ENCODE peak calls at places on chromosomes 2 and 18, in five cellular contexts. One of them, this sample, is unnamed.

GRCh38 chr2:50049237-50049636 is 894.9 kb upstream of the FSHR start:
- DNase-seq in A549: no peak
- DNase-seq in HCT116: no peak
- DNase-seq in GM12878: no peak
- DNase-seq in SK-N-SH: no peak
- DNase-seq in this sample: no peak

GRCh38 chr18:75209952-75210261 is 690 bp upstream of the TSHZ1 start:
- DNase-seq in A549: no peak
- DNase-seq in HCT116: no peak
- DNase-seq in GM12878: no peak
- DNase-seq in SK-N-SH: no peak
- DNase-seq in this sample: no peak

GRCh38 chr18:9851511-9851910 is 34.3 kb upstream of the TXNDC2 start:
- DNase-seq in A549: no peak
- DNase-seq in HCT116: no peak
- DNase-seq in GM12878: no peak
- DNase-seq in SK-N-SH: no peak
- DNase-seq in this sample: peak

GRCh38 chr2:88122141-88122884 is 5.5 kb downstream of the FABP1 start:
- DNase-seq in A549: no peak
- DNase-seq in HCT116: no peak
- DNase-seq in GM12878: no peak
- DNase-seq in SK-N-SH: no peak
- DNase-seq in this sample: no peak

GRCh38 chr2:65232636-65233035 is 5.0 kb downstream of the ACTR2 start:
- DNase-seq in A549: no peak
- DNase-seq in HCT116: no peak
- DNase-seq in GM12878: no peak
- DNase-seq in SK-N-SH: no peak
- DNase-seq in this sample: peak

GRCh38 chr18:63949068-63949737 is at the start of gene HMSD:
- DNase-seq in A549: peak
- DNase-seq in HCT116: peak
- DNase-seq in GM12878: peak
- DNase-seq in SK-N-SH: peak
- DNase-seq in this sample: no peak

GRCh38 chr18:6781846-6782245 is 52.3 kb downstream of the ARHGAP28 start:
- DNase-seq in A549: no peak
- DNase-seq in HCT116: no peak
- DNase-seq in GM12878: no peak
- DNase-seq in SK-N-SH: peak
- DNase-seq in this sample: no peak

GRCh38 chr2:101725515-101726192 is 28.1 kb downstream of the MAP4K4 start:
- DNase-seq in A549: no peak
- DNase-seq in HCT116: no peak
- DNase-seq in GM12878: no peak
- DNase-seq in SK-N-SH: no peak
- DNase-seq in this sample: peak

GRCh38 chr2:100427627-100428258 is 10.3 kb upstream of the CHST10 start:
- DNase-seq in A549: no peak
- DNase-seq in HCT116: peak
- DNase-seq in GM12878: no peak
- DNase-seq in SK-N-SH: peak
- DNase-seq in this sample: peak

GRCh38 chr2:179036353-179036905 is 13.5 kb downstream of the CCDC141 start:
- DNase-seq in A549: no peak
- DNase-seq in HCT116: no peak
- DNase-seq in GM12878: no peak
- DNase-seq in SK-N-SH: no peak
- DNase-seq in this sample: no peak

GRCh38 chr18:79965119-79965902 is 868 bp downstream of the HSBP1L1 start:
- DNase-seq in A549: peak
- DNase-seq in HCT116: no peak
- DNase-seq in GM12878: no peak
- DNase-seq in SK-N-SH: peak
- DNase-seq in this sample: no peak

GRCh38 chr2:173963323-173963816 is 1.8 kb downstream of the SP3 start:
- DNase-seq in A549: peak
- DNase-seq in HCT116: no peak
- DNase-seq in GM12878: no peak
- DNase-seq in SK-N-SH: no peak
- DNase-seq in this sample: peak

GRCh38 chr2:28633739-28634138 is 117.9 kb upstream of the PPP1CB start:
- DNase-seq in A549: no peak
- DNase-seq in HCT116: no peak
- DNase-seq in GM12878: no peak
- DNase-seq in SK-N-SH: no peak
- DNase-seq in this sample: no peak

GRCh38 chr2:11344342-11344955 is at the start of gene ROCK2:
- DNase-seq in A549: peak
- DNase-seq in HCT116: peak
- DNase-seq in GM12878: no peak
- DNase-seq in SK-N-SH: peak
- DNase-seq in this sample: peak

GRCh38 chr2:11342561-11343343 is 1.7 kb downstream of the ROCK2 start:
- DNase-seq in A549: peak
- DNase-seq in HCT116: peak
- DNase-seq in GM12878: no peak
- DNase-seq in SK-N-SH: peak
- DNase-seq in this sample: peak

GRCh38 chr2:11344956-11345671 is 678 bp upstream of the ROCK2 start:
- DNase-seq in A549: peak
- DNase-seq in HCT116: peak
- DNase-seq in GM12878: no peak
- DNase-seq in SK-N-SH: no peak
- DNase-seq in this sample: peak

GRCh38 chr2:11343344-11343625 is 1.2 kb downstream of the ROCK2 start:
- DNase-seq in A549: no peak
- DNase-seq in HCT116: peak
- DNase-seq in GM12878: no peak
- DNase-seq in SK-N-SH: no peak
- DNase-seq in this sample: no peak

DNA sequence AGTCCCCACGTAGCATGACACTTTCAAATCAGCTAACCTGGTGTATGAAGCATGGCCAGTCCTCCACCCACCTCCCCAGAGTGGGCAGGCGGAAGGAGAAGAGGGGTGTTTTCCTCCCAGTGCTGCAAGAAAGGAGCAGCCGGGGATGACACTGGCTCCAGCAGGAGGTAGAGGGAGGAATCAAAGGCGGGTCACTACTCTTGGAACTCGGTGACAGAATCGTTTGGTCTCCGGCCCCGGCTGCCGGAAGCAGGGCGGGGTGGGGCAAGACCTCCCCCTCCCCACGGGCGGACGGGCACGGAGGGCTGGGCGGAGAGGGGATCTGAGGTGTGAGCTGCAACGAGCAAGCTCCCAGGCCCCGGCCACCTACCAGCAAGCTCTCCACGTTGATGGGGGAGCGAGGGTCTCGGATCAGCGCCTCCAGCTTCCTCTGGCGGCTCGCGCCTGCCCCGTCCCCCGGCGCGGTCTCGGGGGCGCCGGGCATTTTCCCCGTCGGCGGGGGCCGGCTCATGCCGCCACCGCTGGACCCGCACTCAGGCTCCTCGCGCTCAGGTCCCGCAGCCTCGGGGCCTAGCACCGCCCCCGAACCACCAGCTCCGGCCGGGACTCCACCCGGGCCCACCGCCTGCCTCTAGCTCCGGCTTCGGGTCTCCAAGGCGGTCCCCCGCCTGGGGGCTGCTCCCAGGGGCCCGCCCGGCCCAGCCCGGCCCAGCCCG is 652 bp downstream of the ROCK2 start:
- DNase-seq in A549: peak
- DNase-seq in HCT116: no peak
- DNase-seq in GM12878: no peak
- DNase-seq in SK-N-SH: peak
- DNase-seq in this sample: peak
- TF ChIP-seq MAX in A549: peak
- TF ChIP-seq MAX in HCT116: peak
- TF ChIP-seq MAX in GM12878: no peak
- TF ChIP-seq MAX in SK-N-SH: peak
- TF ChIP-seq MAX in this sample: no peak

GRCh38 chr2:175734679-175735078 is 267.4 kb downstream of the LNPK start:
- DNase-seq in A549: no peak
- DNase-seq in HCT116: no peak
- DNase-seq in GM12878: no peak
- DNase-seq in SK-N-SH: no peak
- DNase-seq in this sample: peak
- TF ChIP-seq MAX in A549: no peak
- TF ChIP-seq MAX in HCT116: no peak
- TF ChIP-seq MAX in GM12878: no peak
- TF ChIP-seq MAX in SK-N-SH: no peak
- TF ChIP-seq MAX in this sample: no peak

DNA sequence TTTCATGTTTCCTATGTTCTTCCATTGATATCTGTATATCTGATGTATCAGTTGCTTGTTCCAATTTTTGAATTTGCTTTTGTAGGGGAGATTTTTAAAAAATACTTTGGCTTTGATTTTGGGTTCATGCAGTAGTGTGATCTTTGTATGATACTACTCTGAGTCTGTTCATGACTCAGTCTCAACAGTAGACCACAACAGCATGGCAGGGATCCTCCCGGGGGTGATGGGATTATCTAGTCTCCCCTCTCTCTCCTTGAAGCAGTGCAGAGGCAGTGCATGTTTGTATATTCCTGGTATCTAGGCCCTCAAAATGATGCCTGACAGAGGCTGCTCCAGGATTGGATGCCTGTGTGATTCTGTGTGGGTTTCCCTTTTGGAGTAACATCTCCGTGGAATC is 55.3 kb downstream of the G6PC2 start:
- DNase-seq in A549: no peak
- DNase-seq in HCT116: no peak
- DNase-seq in GM12878: no peak
- DNase-seq in SK-N-SH: no peak
- DNase-seq in this sample: no peak
- TF ChIP-seq MAX in A549: no peak
- TF ChIP-seq MAX in HCT116: no peak
- TF ChIP-seq MAX in GM12878: no peak
- TF ChIP-seq MAX in SK-N-SH: no peak
- TF ChIP-seq MAX in this sample: no peak

GRCh38 chr2:112644155-112644932 is 1.4 kb upstream of the SLC20A1 start:
- DNase-seq in A549: no peak
- DNase-seq in HCT116: peak
- DNase-seq in GM12878: no peak
- DNase-seq in SK-N-SH: no peak
- DNase-seq in this sample: no peak
- TF ChIP-seq MAX in A549: no peak
- TF ChIP-seq MAX in HCT116: no peak
- TF ChIP-seq MAX in GM12878: no peak
- TF ChIP-seq MAX in SK-N-SH: no peak
- TF ChIP-seq MAX in this sample: no peak

GRCh38 chr2:63500398-63500797 is 87.9 kb downstream of the WDPCP start:
- DNase-seq in A549: no peak
- DNase-seq in HCT116: no peak
- DNase-seq in GM12878: no peak
- DNase-seq in SK-N-SH: no peak
- DNase-seq in this sample: no peak
- TF ChIP-seq MAX in A549: no peak
- TF ChIP-seq MAX in HCT116: no peak
- TF ChIP-seq MAX in GM12878: no peak
- TF ChIP-seq MAX in SK-N-SH: no peak
- TF ChIP-seq MAX in this sample: no peak

DNA sequence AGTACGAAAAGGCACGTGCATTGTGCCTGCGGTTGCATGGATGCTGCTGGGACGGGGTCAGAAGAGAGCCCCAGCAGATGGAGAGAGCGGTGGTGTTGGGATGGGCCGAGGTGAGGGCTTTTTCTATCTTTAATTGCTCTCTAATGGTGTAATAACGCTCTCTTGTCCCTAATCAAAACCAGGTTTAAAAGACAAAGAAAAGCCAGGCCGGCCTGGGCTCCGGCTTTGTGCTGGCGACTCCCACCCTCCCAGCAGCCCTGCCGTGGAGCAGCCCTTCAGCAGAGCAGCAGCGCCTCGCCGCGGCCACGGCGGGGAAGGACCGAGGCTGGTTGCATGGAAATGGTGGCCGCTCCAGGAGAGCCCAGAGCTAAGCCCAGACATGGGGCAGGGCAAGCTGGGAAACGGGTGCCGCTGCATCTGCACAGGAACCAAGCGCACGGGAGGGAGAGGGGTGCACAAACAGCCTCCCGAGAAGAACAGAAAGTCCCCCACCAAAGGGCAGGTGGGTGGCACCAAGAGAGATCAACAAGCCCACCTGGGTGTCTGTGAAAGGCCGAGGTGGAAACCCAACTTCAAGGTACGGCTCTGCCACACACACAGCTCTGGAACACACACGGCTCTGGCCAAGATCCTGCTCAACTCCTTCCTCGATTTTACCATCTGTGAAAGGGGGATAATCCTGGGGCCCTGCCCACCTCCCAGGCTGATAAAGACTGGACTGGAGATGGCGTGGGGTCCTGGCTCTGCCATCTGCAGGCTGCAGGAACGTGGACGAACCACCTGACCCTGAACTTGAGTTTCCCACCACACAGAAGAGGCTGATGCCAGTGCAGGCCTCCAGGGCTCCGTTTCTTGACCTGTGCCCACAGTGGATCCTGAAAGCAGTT is 15.0 kb downstream of the HS1BP3 start:
- DNase-seq in A549: peak
- DNase-seq in HCT116: peak
- DNase-seq in GM12878: no peak
- DNase-seq in SK-N-SH: peak
- DNase-seq in this sample: peak
- TF ChIP-seq MAX in A549: peak
- TF ChIP-seq MAX in HCT116: no peak
- TF ChIP-seq MAX in GM12878: no peak
- TF ChIP-seq MAX in SK-N-SH: peak
- TF ChIP-seq MAX in this sample: no peak

This sample was measured in NB4.